ENCODE peak calls at places on chromosomes 5 and 9, in ten cellular contexts. K is effector memory CD4-positive, alpha-beta T cell; Q is mesendoderm; A is neuronal stem cell; U is GM23338; C is PC-9; D is heart right ventricle; R is tibial nerve; H is Caco-2; X is CD8-positive, alpha-beta T cell. G is an unnamed sample. For H3K36me3 and H3K27me3, the result is how much of the 10 kb centered on the place peaks cover.

GRCh38 chr5:28402590-28403301 is 1364.4 kb upstream of the CDH9 start:
- DNase-seq in K (no peak), Q (peak), A (no peak), U (no peak), C (no peak), D (no peak), R (no peak), H (no peak), X (no peak), G (no peak)

GRCh38 chr5:76041863-76042262 is 41.3 kb upstream of the SV2C start:
- DNase-seq in K (no peak), Q (peak), A (peak), U (peak), C (no peak), D (peak), R (no peak), H (peak), X (no peak), G (peak)

GRCh38 chr9:92325991-92326500 is 293 bp downstream of the CENPP start:
- DNase-seq in K (no peak), Q (no peak), A (peak), U (no peak), C (no peak), D (peak), R (no peak), H (no peak), X (no peak), G (no peak)

GRCh38 chr5:1103505-1104326 is 8.1 kb downstream of the SLC12A7 start:
- DNase-seq in K (no peak), Q (no peak), A (no peak), U (no peak), C (no peak), D (peak), R (peak), H (no peak), X (no peak), G (no peak)

GRCh38 chr5:180006116-180006515 is 65.4 kb downstream of the RNF130 start:
- DNase-seq in K (no peak), Q (no peak), A (no peak), U (no peak), C (no peak), D (no peak), R (no peak), H (no peak), X (no peak), G (no peak)

GRCh38 chr5:179438041-179438441 is 92.8 kb upstream of the ADAMTS2 start:
- DNase-seq in K (no peak), Q (no peak), A (no peak), U (no peak), C (no peak), D (no peak), R (no peak), H (no peak), X (no peak), G (peak)

GRCh38 chr9:4237748-4238511 is 61.9 kb downstream of the GLIS3 start:
- DNase-seq in K (no peak), Q (peak), A (no peak), U (peak), C (no peak), D (peak), R (no peak), H (no peak), X (no peak), G (peak)

GRCh38 chr5:112711436-112711835 is 26.2 kb upstream of the APC start:
- DNase-seq in K (no peak), Q (peak), A (no peak), U (peak), C (no peak), D (no peak), R (no peak), H (no peak), X (no peak), G (no peak)

GRCh38 chr9:88243736-88244135 is 105.5 kb upstream of the SPATA31C2 start:
- DNase-seq in K (no peak), Q (no peak), A (no peak), U (no peak), C (no peak), D (no peak), R (no peak), H (no peak), X (no peak), G (no peak)

GRCh38 chr5:10431408-10431807 is 10.3 kb upstream of the ROPN1L start:
- DNase-seq in K (no peak), Q (no peak), A (no peak), U (no peak), C (no peak), D (no peak), R (no peak), H (no peak), X (no peak), G (no peak)

GRCh38 chr5:8676731-8677130 is 807.8 kb downstream of the MTRR start:
- DNase-seq in K (no peak), Q (no peak), A (no peak), U (no peak), C (no peak), D (no peak), R (no peak), H (no peak), X (no peak), G (no peak)

GRCh38 chr9:128203024-128203841 is at the start of gene DNM1:
- DNase-seq in K (peak), Q (peak), A (peak), U (peak), C (peak), D (no peak), R (no peak), H (peak), X (peak), G (peak)

GRCh38 chr9:136558373-136558772 is 12.5 kb upstream of the NOTCH1 start:
- DNase-seq in K (no peak), Q (no peak), A (no peak), U (no peak), C (no peak), D (no peak), R (no peak), H (no peak), X (no peak), G (no peak)

GRCh38 chr5:127013407-127013806 is 17.0 kb downstream of the MARCHF3 start:
- DNase-seq in K (no peak), Q (no peak), A (no peak), U (no peak), C (no peak), D (no peak), R (no peak), H (no peak), X (no peak), G (no peak)

GRCh38 chr5:61486476-61486875 is 154.4 kb downstream of the ZSWIM6 start:
- DNase-seq in K (no peak), Q (no peak), A (no peak), U (no peak), C (no peak), D (no peak), R (no peak), H (no peak), X (no peak), G (no peak)

GRCh38 chr5:56159521-56159947 is 73.6 kb downstream of the ANKRD55 start:
- DNase-seq in K (no peak), Q (no peak), A (no peak), U (no peak), C (no peak), D (no peak), R (no peak), H (no peak), X (no peak), G (no peak)

GRCh38 chr9:129836342-129837007 is 1.2 kb downstream of the USP20 start:
- DNase-seq in K (peak), Q (no peak), A (no peak), U (peak), C (no peak), D (no peak), R (no peak), H (no peak), X (no peak), G (peak)

GRCh38 chr9:38029923-38030638 is 38.9 kb downstream of the SHB start:
- DNase-seq in K (no peak), Q (no peak), A (no peak), U (no peak), C (no peak), D (no peak), R (no peak), H (no peak), X (no peak), G (no peak)

GRCh38 chr5:69136296-69136695 is 30.7 kb upstream of the CCNB1 start:
- DNase-seq in K (no peak), Q (no peak), A (no peak), U (no peak), C (no peak), D (no peak), R (no peak), H (no peak), X (no peak), G (no peak)

GRCh38 chr9:87751423-87751822 is 25.5 kb downstream of the CTSL start:
- DNase-seq in K (no peak), Q (no peak), A (no peak), U (no peak), C (no peak), D (no peak), R (no peak), H (no peak), X (no peak), G (no peak)

GRCh38 chr5:136195971-136196577 is 3.1 kb upstream of the SMIM32 start:
- DNase-seq in K (no peak), Q (no peak), A (no peak), U (no peak), C (no peak), D (no peak), R (no peak), H (no peak), X (no peak), G (no peak)

GRCh38 chr9:91101598-91102168 is 260.0 kb downstream of the AUH start:
- DNase-seq in K (peak), Q (peak), A (no peak), U (peak), C (no peak), D (no peak), R (no peak), H (no peak), X (peak), G (peak)

GRCh38 chr5:75716715-75717081 is 539 bp downstream of the POC5 start:
- DNase-seq in K (no peak), Q (no peak), A (no peak), U (peak), C (peak), D (no peak), R (no peak), H (peak), X (no peak), G (peak)

GRCh38 chr5:24065786-24066185 is 558.4 kb downstream of the PRDM9 start:
- DNase-seq in K (no peak), Q (no peak), A (no peak), U (no peak), C (no peak), D (no peak), R (no peak), H (no peak), X (no peak), G (no peak)

GRCh38 chr5:120464627-120465280 is 654 bp downstream of the PRR16 start:
- DNase-seq in K (no peak), Q (peak), A (peak), U (peak), C (peak), D (peak), R (no peak), H (no peak), X (no peak), G (peak)

DNA sequence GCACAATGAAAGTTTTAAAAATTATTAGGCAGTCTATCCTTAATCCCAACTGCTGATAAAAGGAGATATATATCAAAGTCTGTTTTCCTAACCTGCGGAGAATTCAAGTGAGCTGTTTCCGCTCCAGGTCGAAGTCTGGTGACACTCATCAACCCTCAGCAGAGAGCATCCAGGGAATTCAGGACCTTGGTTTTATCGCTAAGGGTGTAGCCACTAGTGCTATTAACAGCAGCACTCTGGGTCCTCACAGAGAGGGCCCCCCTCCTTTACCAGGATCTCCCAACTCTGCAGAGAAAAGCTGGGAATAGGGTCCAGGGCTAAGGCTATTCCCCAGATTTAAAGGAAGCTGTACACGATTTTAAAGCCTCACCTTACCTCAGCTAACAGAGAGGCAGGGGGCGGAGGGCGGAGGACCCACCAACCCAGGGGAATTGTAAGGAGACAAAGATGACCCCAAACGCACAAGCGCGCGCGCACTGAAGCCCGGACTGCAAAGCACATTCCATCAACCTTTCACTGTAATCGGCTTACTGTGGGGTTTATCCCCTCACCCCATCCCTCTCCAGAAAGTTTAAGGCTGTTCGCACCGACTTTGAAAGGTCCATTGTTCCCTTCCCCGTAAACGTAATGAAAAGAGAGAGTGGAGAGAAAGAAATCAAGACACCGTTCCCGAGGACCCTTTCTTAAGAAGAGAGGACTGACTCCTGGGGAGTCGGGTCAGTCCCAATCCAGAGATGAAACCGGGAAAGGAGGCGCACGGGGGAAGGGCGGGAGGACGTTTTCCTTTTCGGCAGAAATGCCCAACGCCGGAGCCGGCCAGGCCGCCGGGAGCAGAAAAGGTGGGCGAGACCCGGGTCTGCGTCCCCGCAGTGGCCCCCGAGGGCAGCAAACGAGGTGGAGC is 642 bp downstream of the CEMIP2 start:
- DNase-seq in K (no peak), Q (peak), A (peak), U (peak), C (peak), D (peak), R (no peak), H (no peak), X (no peak), G (peak)
- H3K4me3 ChIP-seq in K (peak), Q (peak), A (peak), U (peak), C (peak), D (peak), R (peak), H (peak), X (peak), G (peak)

DNA sequence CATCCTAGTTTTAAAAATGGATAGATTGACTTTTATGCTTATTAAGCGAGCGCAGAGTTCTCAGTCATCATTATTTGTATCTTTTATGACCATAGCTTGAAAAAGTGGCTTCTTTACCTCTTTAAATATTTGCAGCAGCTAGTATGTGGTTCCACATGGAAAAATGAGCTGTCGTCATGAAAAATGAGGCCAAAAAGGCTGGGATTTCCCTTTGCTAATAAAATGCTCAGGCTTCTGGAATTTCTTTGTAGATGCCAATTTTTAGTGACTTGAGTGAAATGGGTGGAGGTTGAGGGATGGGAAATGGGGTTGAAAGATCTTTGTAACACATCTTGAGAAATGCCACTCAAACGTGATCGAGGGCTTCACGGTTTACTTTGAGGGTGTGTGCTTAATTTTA is 35.2 kb downstream of the RAI14 start:
- DNase-seq in K (no peak), Q (no peak), A (no peak), U (no peak), C (no peak), D (no peak), R (no peak), H (no peak), X (no peak), G (no peak)
- H3K36me3 ChIP-seq in K (under half), Q (under half), A (half or more), U (under half), C (half or more), D (under half), R (under half), H (under half), X (under half), G (under half)

GRCh38 chr5:132262882-132263547 is 5.5 kb downstream of the PDLIM4 start:
- DNase-seq in K (no peak), Q (no peak), A (no peak), U (no peak), C (no peak), D (no peak), R (no peak), H (no peak), X (no peak), G (no peak)
- H3K27me3 ChIP-seq in K (under half), Q (under half), A (under half), U (under half), C (under half), D (under half), R (under half), H (under half), X (under half), G (under half)

GRCh38 chr5:124263680-124264491 is 482.6 kb downstream of the ZNF608 start:
- DNase-seq in K (no peak), Q (peak), A (peak), U (peak), C (no peak), D (no peak), R (no peak), H (no peak), X (no peak), G (peak)
- H3K4me3 ChIP-seq in K (no peak), Q (no peak), A (no peak), U (no peak), C (no peak), D (no peak), R (no peak), H (no peak), X (no peak), G (no peak)